ENCODE peak calls at places on chromosomes 13 and 19, in five cellular contexts. One of them, this sample, is unnamed.

GRCh38 chr19:39211731-39212376 is 7.8 kb upstream of the SYCN start:
- DNase-seq in GM23338: no peak
- DNase-seq in H9: no peak
- DNase-seq in IMR-90: no peak
- DNase-seq in A549: no peak
- DNase-seq in this sample: no peak

GRCh38 chr19:16447015-16447384 is 24.8 kb downstream of the EPS15L1 start:
- DNase-seq in H9: no peak
- DNase-seq in IMR-90: peak
- DNase-seq in GM23338: no peak
- DNase-seq in A549: no peak
- DNase-seq in this sample: no peak

GRCh38 chr13:48144413-48145035 is 49.6 kb upstream of the MED4 start:
- DNase-seq in A549: no peak
- DNase-seq in IMR-90: peak
- DNase-seq in GM23338: no peak
- DNase-seq in H9: no peak
- DNase-seq in this sample: no peak

GRCh38 chr13:32225494-32225931 is 89.7 kb downstream of the ZAR1L start:
- DNase-seq in IMR-90: peak
- DNase-seq in GM23338: peak
- DNase-seq in A549: no peak
- DNase-seq in H9: no peak
- DNase-seq in this sample: no peak

GRCh38 chr13:98626298-98626940 is 49.5 kb upstream of the STK24 start:
- DNase-seq in H9: no peak
- DNase-seq in IMR-90: no peak
- DNase-seq in GM23338: no peak
- DNase-seq in A549: no peak
- DNase-seq in this sample: no peak

GRCh38 chr13:20566424-20566916 is 487 bp upstream of the IFT88 start:
- DNase-seq in GM23338: peak
- DNase-seq in IMR-90: peak
- DNase-seq in A549: peak
- DNase-seq in H9: no peak
- DNase-seq in this sample: peak

GRCh38 chr13:83508905-83509304 is 373.4 kb downstream of the SLITRK1 start:
- DNase-seq in GM23338: no peak
- DNase-seq in IMR-90: no peak
- DNase-seq in H9: no peak
- DNase-seq in A549: no peak
- DNase-seq in this sample: no peak

GRCh38 chr13:110676511-110677204 is 29.3 kb downstream of the CARS2 start:
- DNase-seq in GM23338: no peak
- DNase-seq in H9: no peak
- DNase-seq in A549: no peak
- DNase-seq in IMR-90: no peak
- DNase-seq in this sample: no peak

GRCh38 chr19:56637976-56638555 is 4.9 kb upstream of the SMIM17 start:
- DNase-seq in H9: peak
- DNase-seq in IMR-90: peak
- DNase-seq in A549: peak
- DNase-seq in GM23338: peak
- DNase-seq in this sample: no peak

GRCh38 chr19:38692458-38693379 is 45.3 kb downstream of the ACTN4 start:
- DNase-seq in IMR-90: no peak
- DNase-seq in H9: no peak
- DNase-seq in GM23338: peak
- DNase-seq in A549: no peak
- DNase-seq in this sample: no peak

GRCh38 chr13:92175330-92175729 is 776.9 kb downstream of the GPC5 start:
- DNase-seq in A549: no peak
- DNase-seq in GM23338: peak
- DNase-seq in H9: peak
- DNase-seq in IMR-90: peak
- DNase-seq in this sample: peak

GRCh38 chr13:53250272-53250875 is 221.8 kb downstream of the OLFM4 start:
- DNase-seq in IMR-90: peak
- DNase-seq in H9: no peak
- DNase-seq in GM23338: peak
- DNase-seq in A549: peak
- DNase-seq in this sample: no peak

GRCh38 chr19:16619456-16619855 is 8.5 kb downstream of the MED26 start:
- DNase-seq in A549: no peak
- DNase-seq in IMR-90: no peak
- DNase-seq in H9: no peak
- DNase-seq in GM23338: no peak
- DNase-seq in this sample: no peak

GRCh38 chr19:46815833-46816627 is 27.6 kb upstream of the SLC1A5 start:
- DNase-seq in H9: no peak
- DNase-seq in IMR-90: no peak
- DNase-seq in A549: no peak
- DNase-seq in GM23338: no peak
- DNase-seq in this sample: no peak

GRCh38 chr13:109363431-109363830 is 423.0 kb downstream of the IRS2 start:
- DNase-seq in IMR-90: no peak
- DNase-seq in A549: no peak
- DNase-seq in H9: no peak
- DNase-seq in GM23338: no peak
- DNase-seq in this sample: no peak

GRCh38 chr13:23739597-23739996 is 149.6 kb downstream of the MIPEP start:
- DNase-seq in IMR-90: no peak
- DNase-seq in GM23338: no peak
- DNase-seq in H9: no peak
- DNase-seq in A549: no peak
- DNase-seq in this sample: no peak

GRCh38 chr13:27918041-27918917 is 1.5 kb upstream of the PDX1 start:
- DNase-seq in GM23338: peak
- DNase-seq in H9: peak
- DNase-seq in IMR-90: no peak
- DNase-seq in A549: no peak
- DNase-seq in this sample: no peak

GRCh38 chr13:30569901-30570576 is 47.7 kb upstream of the USPL1 start:
- DNase-seq in H9: peak
- DNase-seq in GM23338: peak
- DNase-seq in A549: peak
- DNase-seq in IMR-90: peak
- DNase-seq in this sample: no peak

GRCh38 chr19:13102666-13103584 is at the start of gene LYL1:
- DNase-seq in GM23338: peak
- DNase-seq in IMR-90: no peak
- DNase-seq in A549: no peak
- DNase-seq in H9: peak
- DNase-seq in this sample: peak

GRCh38 chr13:95056266-95056665 is 245.0 kb downstream of the ABCC4 start:
- DNase-seq in A549: no peak
- DNase-seq in GM23338: no peak
- DNase-seq in IMR-90: no peak
- DNase-seq in H9: no peak
- DNase-seq in this sample: no peak

GRCh38 chr13:99655351-99656091 is 154.2 kb downstream of the TM9SF2 start:
- DNase-seq in A549: peak
- DNase-seq in H9: no peak
- DNase-seq in IMR-90: peak
- DNase-seq in GM23338: no peak
- DNase-seq in this sample: no peak

GRCh38 chr19:6092329-6093286 is 17.7 kb downstream of the RFX2 start:
- DNase-seq in IMR-90: peak
- DNase-seq in A549: peak
- DNase-seq in H9: peak
- DNase-seq in GM23338: peak
- DNase-seq in this sample: no peak

GRCh38 chr19:50412419-50412818 is 6.3 kb upstream of the SPIB start:
- DNase-seq in A549: no peak
- DNase-seq in IMR-90: no peak
- DNase-seq in GM23338: no peak
- DNase-seq in H9: no peak
- DNase-seq in this sample: no peak

GRCh38 chr13:29698106-29698505 is 102.6 kb upstream of the SLC7A1 start:
- DNase-seq in H9: no peak
- DNase-seq in A549: no peak
- DNase-seq in GM23338: no peak
- DNase-seq in IMR-90: no peak
- DNase-seq in this sample: no peak